ENCODE peak calls at places on chromosome 1, in six cellular contexts. K is stimulated activated CD4-positive, alpha-beta T cell treated with anti-CD3 and anti-CD28 coated beads, Interleukin-1b, Interleukin-23, amount 100 ng/mL, for 24 hours; G is OCI-LY7; T is endothelial cell; I is glutamatergic neuron; J is NT2/D1. F is an unnamed sample.

GRCh38 chr1:202122639-202123335 is at the start of gene GPR37L1:
- DNase-seq in J (no peak), T (peak; percentile 66), I (peak; percentile 72), G (no peak), K (no peak), F (peak; percentile 57)

GRCh38 chr1:21804536-21804935 is 7.5 kb upstream of the LDLRAD2 start:
- DNase-seq in I (no peak), T (no peak), J (no peak), K (no peak), G (no peak), F (no peak)

GRCh38 chr1:16960560-16961296 is 19.7 kb downstream of the MFAP2 start:
- DNase-seq in I (peak; percentile 93), G (peak; percentile 73), K (peak; percentile 83), J (peak; percentile 75), T (peak; percentile 92), F (peak; percentile 87)

GRCh38 chr1:168717906-168718891 is 10.8 kb downstream of the DPT start:
- DNase-seq in G (no peak), T (no peak), K (no peak), I (no peak), J (no peak), F (no peak)

GRCh38 chr1:22208265-22208972 is 65.5 kb upstream of the WNT4 start:
- DNase-seq in T (no peak), J (no peak), K (no peak), G (no peak), I (peak; percentile 69), F (peak; percentile 13)

GRCh38 chr1:227323164-227323955 is 5.1 kb upstream of the CDC42BPA start:
- DNase-seq in G (no peak), I (no peak), T (no peak), K (no peak), J (no peak), F (no peak)

GRCh38 chr1:184974086-184974836 is at the start of gene NIBAN1:
- DNase-seq in G (no peak), K (peak; percentile 54), J (peak; percentile 63), T (peak; percentile 33), I (peak; percentile 56), F (peak; percentile 21)

GRCh38 chr1:25536124-25536523 is 7.3 kb upstream of the LDLRAP1 start:
- DNase-seq in G (no peak), K (no peak), T (no peak), I (no peak), J (no peak), F (no peak)

GRCh38 chr1:27360159-27361043 is 6.4 kb downstream of the MAP3K6 start:
- DNase-seq in K (no peak), I (peak; percentile 41), G (no peak), T (no peak), J (no peak), F (no peak)

GRCh38 chr1:151210830-151211229 is 12.5 kb downstream of the PIP5K1A start:
- DNase-seq in G (no peak), K (no peak), J (no peak), T (no peak), I (no peak), F (no peak)

GRCh38 chr1:236575523-236575922 is 28.8 kb downstream of the HEATR1 start:
- DNase-seq in T (no peak), I (no peak), G (no peak), J (no peak), K (no peak), F (no peak)

GRCh38 chr1:88451856-88452255 is 232.2 kb upstream of the PKN2 start:
- DNase-seq in I (no peak), K (no peak), T (no peak), G (no peak), J (no peak), F (no peak)

GRCh38 chr1:30783244-30783915 is 25.8 kb upstream of the LAPTM5 start:
- DNase-seq in J (no peak), G (no peak), I (no peak), K (no peak), T (no peak), F (no peak)

GRCh38 chr1:47692196-47692595 is 254.4 kb downstream of the FOXD2 start:
- DNase-seq in T (no peak), I (no peak), K (no peak), J (no peak), G (no peak), F (no peak)

GRCh38 chr1:1136547-1137230 is 20.8 kb upstream of the C1orf159 start:
- DNase-seq in G (peak; percentile 54), K (no peak), I (no peak), J (no peak), T (no peak), F (no peak)

GRCh38 chr1:201153474-201154388 is 543 bp downstream of the TMEM9 start:
- DNase-seq in J (peak; percentile 38), I (no peak), G (peak; percentile 20), K (no peak), T (no peak), F (no peak)

F was measured in neural crest cell.